ENCODE peak calls at places on chromosomes 2 and 18, in eight cellular contexts. D is transverse colon, G is thyroid gland, E is adrenal gland, Y is K562, U is uterus, I is ovary, Z is stomach. A is an unnamed sample.

GRCh38 chr2:98829586-98830270 is 98.8 kb upstream of the MGAT4A start:
- DNase-seq in I (no peak), E (no peak), Z (no peak), U (no peak), D (no peak), Y (no peak), G (no peak), A (no peak)

GRCh38 chr2:67565761-67566160 is 168.6 kb downstream of the ETAA1 start:
- DNase-seq in G (no peak), D (no peak), Y (no peak), Z (peak; percentile 51), U (no peak), E (no peak), I (no peak), A (no peak)

GRCh38 chr2:109637749-109638570 is 23.8 kb downstream of the SOWAHC start:
- DNase-seq in D (no peak), I (no peak), E (no peak), Y (no peak), U (no peak), Z (no peak), G (no peak), A (no peak)

GRCh38 chr2:178523596-178524134 is 43.4 kb downstream of the PLEKHA3 start:
- DNase-seq in D (no peak), E (no peak), G (no peak), U (no peak), Y (peak; percentile 25), I (no peak), Z (no peak), A (no peak)

GRCh38 chr2:17843457-17843856 is 27.2 kb downstream of the MSGN1 start:
- DNase-seq in Y (no peak), E (no peak), Z (no peak), D (no peak), G (no peak), I (no peak), U (no peak), A (no peak)

GRCh38 chr2:236826727-236827126 is 257.1 kb downstream of the ACKR3 start:
- DNase-seq in I (no peak), Y (no peak), U (no peak), D (no peak), E (no peak), G (no peak), Z (peak; percentile 24), A (no peak)

GRCh38 chr2:224901121-224901676 is 141.1 kb downstream of the DOCK10 start:
- DNase-seq in E (no peak), I (no peak), U (no peak), D (no peak), Y (no peak), G (no peak), Z (no peak), A (no peak)

GRCh38 chr2:97997774-97998392 is 2.1 kb upstream of the TMEM131 start:
- DNase-seq in D (no peak), I (no peak), Y (no peak), Z (no peak), G (peak; percentile 24), E (no peak), U (no peak), A (no peak)

GRCh38 chr2:174300114-174300513 is 34.6 kb upstream of the SP9 start:
- DNase-seq in Y (no peak), E (no peak), I (no peak), U (no peak), Z (no peak), G (peak; percentile 4), D (no peak), A (no peak)

GRCh38 chr2:78979380-78980238 is 45.9 kb upstream of the REG3G start:
- DNase-seq in D (peak; percentile 24), Z (peak; percentile 40), I (no peak), G (peak; percentile 77), Y (peak; percentile 60), E (peak; percentile 42), U (no peak), A (no peak)

GRCh38 chr2:237982039-237982725 is 15.4 kb downstream of the UBE2F start:
- DNase-seq in D (no peak), E (no peak), Z (no peak), I (no peak), Y (no peak), G (peak; percentile 42), U (no peak), A (no peak)

GRCh38 chr18:12308386-12309100 is 502 bp downstream of the TUBB6 start:
- DNase-seq in Z (peak; percentile 70), I (peak; percentile 91), G (peak; percentile 77), U (peak; percentile 88), E (peak; percentile 86), Y (peak; percentile 88), D (peak; percentile 75), A (peak; percentile 74)

GRCh38 chr18:37537868-37538525 is 27.6 kb downstream of the CELF4 start:
- DNase-seq in D (peak; percentile 60), E (peak; percentile 80), U (peak; percentile 59), Z (peak; percentile 78), G (peak; percentile 80), Y (peak; percentile 87), I (peak; percentile 86), A (peak; percentile 67)

GRCh38 chr18:75248426-75249191 is 38.0 kb downstream of the TSHZ1 start:
- DNase-seq in D (no peak), E (no peak), Y (no peak), Z (no peak), I (no peak), U (no peak), G (no peak), A (no peak)

GRCh38 chr2:128790541-128790944 is 471.9 kb upstream of the HS6ST1 start:
- DNase-seq in G (peak; percentile 41), Y (no peak), E (no peak), D (no peak), U (no peak), Z (no peak), I (no peak), A (no peak)

GRCh38 chr18:45626330-45627203 is 11.3 kb downstream of the SLC14A2 start:
- DNase-seq in Z (no peak), D (no peak), I (no peak), E (no peak), U (no peak), G (peak; percentile 49), Y (no peak), A (peak; percentile 50)

GRCh38 chr2:186780701-186781316 is 68.2 kb downstream of the ZSWIM2 start:
- DNase-seq in D (no peak), Y (no peak), E (no peak), I (no peak), G (no peak), U (no peak), Z (no peak), A (no peak)

GRCh38 chr18:78607784-78608183 is 371.8 kb upstream of the SALL3 start:
- DNase-seq in D (no peak), E (no peak), G (no peak), Y (no peak), I (no peak), U (no peak), Z (no peak), A (no peak)

GRCh38 chr2:95267458-95268207 is 6.6 kb upstream of the PROM2 start:
- DNase-seq in D (no peak), E (no peak), U (peak; percentile 5), G (no peak), Z (no peak), Y (no peak), I (no peak), A (no peak)

GRCh38 chr2:185245216-185245615 is 493.4 kb upstream of the FSIP2 start:
- DNase-seq in I (no peak), G (no peak), D (no peak), U (no peak), Y (no peak), Z (no peak), E (no peak), A (no peak)

GRCh38 chr18:23038712-23039111 is 96.6 kb upstream of the CABLES1 start:
- DNase-seq in Z (no peak), Y (no peak), U (no peak), E (no peak), G (no peak), D (no peak), I (no peak), A (no peak)

DNA sequence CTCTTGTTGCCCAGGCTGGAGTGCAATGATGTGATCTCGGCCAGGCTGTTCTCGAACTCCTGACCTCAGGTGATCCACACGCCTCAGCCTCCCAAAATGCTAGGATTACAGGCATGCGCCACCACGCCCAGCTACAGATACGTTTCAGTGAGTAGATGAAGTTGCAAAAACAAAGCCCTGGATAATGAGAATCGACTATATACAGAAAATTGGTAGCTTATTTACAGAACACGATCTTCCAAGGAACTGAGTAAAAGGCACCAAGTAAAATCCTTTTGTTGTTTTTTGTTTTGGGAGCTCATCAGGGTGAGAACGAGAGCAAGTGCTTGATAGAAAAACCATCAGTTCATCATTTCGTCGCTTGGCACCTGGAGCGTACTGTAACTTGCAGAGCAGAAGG is 62.8 kb downstream of the MYCN start:
- DNase-seq in I (no peak), D (no peak), Z (no peak), G (no peak), U (no peak), E (no peak), Y (no peak), A (no peak)
- TF ChIP-seq POLR2A in I (no peak), D (no peak), Z (no peak), G (no peak), U (no peak), E (no peak), Y (no peak), A (no peak)

GRCh38 chr2:218823456-218823855 is 8.1 kb downstream of the PRKAG3 start:
- DNase-seq in D (no peak), E (no peak), G (no peak), Y (no peak), I (no peak), Z (no peak), U (no peak), A (no peak)
- TF ChIP-seq POLR2A in D (no peak), E (no peak), G (no peak), Y (no peak), I (no peak), Z (no peak), U (no peak), A (no peak)

GRCh38 chr2:205700331-205701132 is 18.2 kb downstream of the NRP2 start:
- DNase-seq in G (no peak), I (no peak), Z (no peak), Y (no peak), U (no peak), E (peak; percentile 88), D (peak; percentile 28), A (peak; percentile 58)
- TF ChIP-seq POLR2A in G (no peak), I (no peak), Z (no peak), Y (no peak), U (no peak), E (peak; percentile 45), D (no peak), A (no peak)

DNA sequence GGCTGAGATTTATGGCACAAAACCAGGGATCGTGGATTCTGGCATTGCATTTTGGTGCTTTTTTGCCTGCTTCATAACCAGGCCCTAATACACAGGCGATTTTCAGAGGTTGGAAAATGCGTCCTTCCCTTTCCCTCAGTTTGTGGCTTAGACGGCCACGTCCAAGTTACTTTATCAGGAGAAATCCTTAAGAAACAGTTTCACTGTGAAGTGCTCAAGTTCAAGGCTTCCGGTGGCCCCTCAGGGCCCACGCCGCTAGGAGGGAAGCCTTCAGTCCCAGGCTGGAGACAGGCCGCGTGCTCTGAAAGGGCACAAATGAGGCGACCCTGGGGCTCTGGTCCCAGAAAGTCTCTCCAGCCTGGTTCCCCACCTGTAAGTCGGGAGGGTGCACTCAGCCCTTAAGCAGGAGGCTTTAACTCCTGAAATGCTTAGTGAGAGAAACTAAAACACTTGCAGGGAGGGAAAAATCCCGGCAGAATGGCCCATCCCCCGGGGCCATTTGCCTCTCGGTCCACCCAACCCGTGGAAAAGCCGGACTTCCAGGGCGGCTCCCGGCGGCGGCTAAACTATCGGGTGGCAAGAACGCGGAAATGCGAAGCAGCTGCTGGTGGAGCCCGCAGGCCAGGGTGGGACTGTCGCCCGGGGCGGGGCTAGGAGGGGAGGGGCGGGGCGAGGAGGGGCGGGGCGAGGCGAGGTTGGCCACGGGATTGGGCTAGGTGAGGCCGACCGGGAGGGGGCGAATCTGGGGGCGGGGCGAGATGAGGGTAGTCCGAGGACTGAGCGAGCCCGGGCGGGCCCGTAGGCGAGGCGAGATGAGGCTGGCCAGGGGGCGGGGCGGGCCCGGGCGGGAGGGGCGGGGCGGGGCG is 574 bp upstream of the SLC66A3 start:
- DNase-seq in D (peak; percentile 99), Z (peak; percentile 98), E (peak; percentile 99), I (peak; percentile 98), U (peak; percentile 98), Y (peak; percentile 99), G (peak; percentile 99), A (peak; percentile 98)
- TF ChIP-seq POLR2A in D (peak; percentile 54), Z (no peak), E (peak; percentile 73), I (peak; percentile 8), U (no peak), Y (peak; percentile 72), G (no peak), A (peak; percentile 48)